ENCODE peak calls at places on chromosome 1, in five cellular contexts. S is breast epithelium, O is GM13976, N is body of pancreas, A is fibroblast of the aortic adventitia. G is an unnamed sample.

GRCh38 chr1:97461782-97462181 is 459.1 kb downstream of the DPYD start:
- DNase-seq in S (no peak), O (peak), N (no peak), A (no peak), G (no peak)

GRCh38 chr1:241275981-241276380 is 81.0 kb downstream of the RGS7 start:
- DNase-seq in S (no peak), O (no peak), N (no peak), A (no peak), G (no peak)

GRCh38 chr1:84171471-84171870 is 27.4 kb downstream of the PRKACB start:
- DNase-seq in S (no peak), O (no peak), N (no peak), A (no peak), G (no peak)

GRCh38 chr1:48019714-48020315 is 22.6 kb upstream of the TRABD2B start:
- DNase-seq in S (peak), O (no peak), N (peak), A (peak), G (peak)

GRCh38 chr1:2474933-2475371 is 1.1 kb upstream of the PLCH2 start:
- DNase-seq in S (peak), O (no peak), N (no peak), A (peak), G (no peak)

GRCh38 chr1:161486806-161487482 is 18.3 kb upstream of the FCGR2A start:
- DNase-seq in S (no peak), O (peak), N (no peak), A (peak), G (peak)

GRCh38 chr1:29802181-29803068 is 566.1 kb downstream of the PTPRU start:
- DNase-seq in S (no peak), O (peak), N (no peak), A (no peak), G (no peak)

GRCh38 chr1:17097787-17098186 is 21.5 kb downstream of the PADI2 start:
- DNase-seq in S (no peak), O (no peak), N (no peak), A (no peak), G (no peak)

GRCh38 chr1:204651843-204652421 is 33.6 kb downstream of the LRRN2 start:
- DNase-seq in S (no peak), O (no peak), N (no peak), A (no peak), G (no peak)

GRCh38 chr1:170819781-170820180 is 115.6 kb upstream of the MROH9 start:
- DNase-seq in S (no peak), O (no peak), N (no peak), A (no peak), G (no peak)

GRCh38 chr1:90193116-90193515 is 198.2 kb downstream of the ZNF326 start:
- DNase-seq in S (no peak), O (no peak), N (no peak), A (no peak), G (no peak)

GRCh38 chr1:89906088-89906487 is 85.3 kb downstream of the LRRC8D start:
- DNase-seq in S (no peak), O (no peak), N (no peak), A (no peak), G (no peak)

GRCh38 chr1:153538315-153538821 is 2.4 kb downstream of the S100A5 start:
- DNase-seq in S (no peak), O (no peak), N (peak), A (no peak), G (peak)

GRCh38 chr1:156961709-156962108 is 41.3 kb downstream of the LRRC71 start:
- DNase-seq in S (no peak), O (no peak), N (no peak), A (no peak), G (no peak)
- TF ChIP-seq CTCF in S (no peak), O (no peak), N (no peak), A (peak), G (peak)

GRCh38 chr1:175376194-175376593 is 183.6 kb upstream of the KIAA0040 start:
- DNase-seq in S (no peak), O (peak), N (no peak), A (no peak), G (no peak)
- TF ChIP-seq CTCF in S (no peak), O (peak), N (peak), A (no peak), G (no peak)

GRCh38 chr1:159828916-159829634 is 2.4 kb downstream of the SLAMF8 start:
- DNase-seq in S (no peak), O (peak), N (peak), A (no peak), G (no peak)
- TF ChIP-seq CTCF in S (peak), O (peak), N (peak), A (no peak), G (no peak)

DNA sequence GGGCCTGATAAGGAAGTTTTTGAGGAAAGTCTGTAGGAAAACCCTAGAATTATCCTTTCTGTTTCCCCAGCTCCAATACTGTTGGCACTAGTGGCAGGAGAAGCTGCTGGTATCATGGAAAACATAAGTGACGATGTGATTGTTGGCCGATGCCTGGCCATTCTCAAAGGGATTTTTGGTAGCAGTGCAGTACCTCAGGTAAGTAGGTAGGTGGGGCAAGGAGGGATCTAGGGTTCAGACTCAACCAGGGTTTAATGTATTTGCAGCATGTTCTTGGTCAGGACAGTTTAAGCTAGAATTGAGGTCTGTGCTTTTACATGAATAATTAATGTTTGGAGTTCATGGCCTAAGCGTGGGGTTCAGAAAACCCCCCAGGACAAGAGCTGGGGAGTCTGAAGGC is 62.1 kb downstream of the KDM1A start:
- DNase-seq in S (no peak), O (no peak), N (no peak), A (no peak), G (no peak)
- TF ChIP-seq CTCF in S (peak), O (no peak), N (no peak), A (peak), G (peak)

DNA sequence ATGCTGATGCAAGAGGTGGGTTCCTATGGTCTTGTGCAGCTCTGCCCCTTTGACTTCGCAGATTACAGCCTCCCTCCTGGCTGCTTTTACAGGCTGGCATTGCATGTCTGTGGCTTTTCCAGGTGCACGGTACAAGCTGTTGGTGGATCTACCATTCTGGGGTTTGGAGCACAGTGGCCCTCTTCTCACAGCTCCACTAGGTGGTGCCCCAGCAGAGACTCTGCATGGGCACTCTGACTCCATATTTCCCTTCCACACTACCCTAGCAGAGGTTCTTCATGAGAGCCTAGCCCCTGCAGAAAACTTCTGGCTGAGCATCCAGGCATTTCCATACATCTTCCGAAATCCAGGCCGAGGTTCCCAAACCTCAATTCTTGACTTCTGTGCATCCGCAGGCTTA is 989.0 kb downstream of the PLA2G4A start:
- DNase-seq in S (no peak), O (no peak), N (no peak), A (no peak), G (no peak)
- TF ChIP-seq CTCF in S (no peak), O (peak), N (no peak), A (no peak), G (no peak)

GRCh38 chr1:23978825-23979224 is 1.3 kb downstream of the SRSF10 start:
- DNase-seq in S (no peak), O (no peak), N (no peak), A (no peak), G (no peak)

GRCh38 chr1:23977854-23978191 is 2.3 kb downstream of the SRSF10 start:
- DNase-seq in S (no peak), O (no peak), N (no peak), A (no peak), G (peak)

GRCh38 chr1:23979387-23980005 is 631 bp downstream of the SRSF10 start:
- DNase-seq in S (no peak), O (no peak), N (no peak), A (peak), G (no peak)

GRCh38 chr1:23980725-23981063 is 567 bp upstream of the SRSF10 start:
- DNase-seq in S (no peak), O (peak), N (no peak), A (peak), G (peak)

DNA sequence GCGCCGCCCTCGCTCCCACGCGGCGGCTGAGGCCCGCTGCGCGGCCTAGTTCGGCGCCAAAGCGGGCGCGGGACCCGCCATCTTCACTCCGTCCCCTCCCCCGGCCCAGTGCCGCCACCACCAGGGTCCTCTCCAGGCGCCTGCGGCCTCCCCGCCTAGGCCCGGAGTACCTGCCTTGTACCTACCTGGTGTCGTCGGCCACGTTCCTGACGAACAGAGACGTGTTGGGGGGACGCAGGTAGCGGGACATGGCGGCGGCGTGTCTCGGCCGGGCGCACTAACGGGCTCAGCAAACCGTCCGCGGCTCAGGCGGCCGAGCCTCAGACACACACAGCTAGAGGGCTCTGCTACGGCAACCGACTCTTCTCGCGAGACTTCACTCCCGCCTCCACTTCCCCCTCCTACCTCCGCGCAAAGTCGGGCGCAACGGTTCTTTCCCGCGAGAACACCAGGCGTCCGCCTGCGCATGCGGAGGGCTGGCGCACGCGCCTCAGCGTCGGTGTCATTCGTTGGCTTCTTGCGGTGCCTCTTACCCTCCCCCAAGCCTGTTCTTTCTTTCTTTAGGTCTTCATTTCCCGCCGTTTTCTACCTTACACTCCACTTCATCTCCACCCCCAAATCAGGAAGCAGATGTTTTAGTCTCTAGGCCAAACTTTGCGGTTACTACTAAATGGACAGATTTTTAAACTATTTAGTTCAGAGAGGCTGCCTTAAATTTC is at the start of gene SRSF10:
- DNase-seq in S (peak), O (peak), N (peak), A (peak), G (peak)
- TF ChIP-seq CTCF in S (peak), O (peak), N (peak), A (peak), G (no peak)

G was measured in fibroblast of lung.